ENCODE peak calls at places on chromosomes 7 and 10, in seven cellular contexts. One of them, this sample, is unnamed.

GRCh38 chr10:73799899-73800559 is 11.4 kb downstream of the NDST2 start:
- DNase-seq in IMR-90: no peak
- DNase-seq in A549: no peak
- DNase-seq in K562: no peak
- DNase-seq in GM12878: no peak
- DNase-seq in H1: no peak
- DNase-seq in HepG2: no peak
- DNase-seq in this sample: no peak

GRCh38 chr7:155715406-155715805 is 70.9 kb downstream of the RBM33 start:
- DNase-seq in IMR-90: no peak
- DNase-seq in A549: no peak
- DNase-seq in K562: no peak
- DNase-seq in GM12878: no peak
- DNase-seq in H1: no peak
- DNase-seq in HepG2: no peak
- DNase-seq in this sample: no peak

GRCh38 chr7:4001742-4002141 is 680.4 kb upstream of the FOXK1 start:
- DNase-seq in IMR-90: no peak
- DNase-seq in A549: no peak
- DNase-seq in K562: no peak
- DNase-seq in GM12878: no peak
- DNase-seq in H1: no peak
- DNase-seq in HepG2: no peak
- DNase-seq in this sample: no peak

GRCh38 chr10:47092822-47093221 is 181.6 kb downstream of the PTPN20 start:
- DNase-seq in IMR-90: no peak
- DNase-seq in A549: no peak
- DNase-seq in K562: no peak
- DNase-seq in GM12878: no peak
- DNase-seq in H1: no peak
- DNase-seq in HepG2: no peak
- DNase-seq in this sample: no peak

GRCh38 chr7:132489776-132490237 is 86.5 kb downstream of the PLXNA4 start:
- DNase-seq in IMR-90: no peak
- DNase-seq in A549: no peak
- DNase-seq in K562: peak; percentile 63
- DNase-seq in GM12878: no peak
- DNase-seq in H1: no peak
- DNase-seq in HepG2: no peak
- DNase-seq in this sample: no peak

GRCh38 chr7:8762803-8763202 is 329.4 kb downstream of the NXPH1 start:
- DNase-seq in IMR-90: no peak
- DNase-seq in A549: no peak
- DNase-seq in K562: peak; percentile 37
- DNase-seq in GM12878: no peak
- DNase-seq in H1: no peak
- DNase-seq in HepG2: no peak
- DNase-seq in this sample: no peak

GRCh38 chr10:117736655-117737054 is 194.1 kb downstream of the EMX2 start:
- DNase-seq in IMR-90: no peak
- DNase-seq in A549: peak; percentile 22
- DNase-seq in K562: no peak
- DNase-seq in GM12878: no peak
- DNase-seq in H1: no peak
- DNase-seq in HepG2: peak; percentile 4
- DNase-seq in this sample: no peak

GRCh38 chr10:13302821-13303555 is 3.1 kb upstream of the PHYH start:
- DNase-seq in IMR-90: no peak
- DNase-seq in A549: no peak
- DNase-seq in K562: no peak
- DNase-seq in GM12878: no peak
- DNase-seq in H1: no peak
- DNase-seq in HepG2: no peak
- DNase-seq in this sample: no peak

GRCh38 chr7:47371733-47372368 is 210.1 kb downstream of the TNS3 start:
- DNase-seq in IMR-90: peak; percentile 65
- DNase-seq in A549: peak; percentile 37
- DNase-seq in K562: peak; percentile 50
- DNase-seq in GM12878: no peak
- DNase-seq in H1: no peak
- DNase-seq in HepG2: no peak
- DNase-seq in this sample: peak; percentile 83

GRCh38 chr7:6252310-6252709 is 20.1 kb downstream of the CYTH3 start:
- DNase-seq in IMR-90: peak; percentile 48
- DNase-seq in A549: no peak
- DNase-seq in K562: no peak
- DNase-seq in GM12878: no peak
- DNase-seq in H1: no peak
- DNase-seq in HepG2: no peak
- DNase-seq in this sample: no peak

GRCh38 chr7:5769571-5769970 is 11.9 kb downstream of the RNF216 start:
- DNase-seq in IMR-90: no peak
- DNase-seq in A549: no peak
- DNase-seq in K562: no peak
- DNase-seq in GM12878: no peak
- DNase-seq in H1: no peak
- DNase-seq in HepG2: no peak
- DNase-seq in this sample: no peak

GRCh38 chr7:116674508-116675173 is 2.6 kb downstream of the MET start:
- DNase-seq in IMR-90: peak; percentile 40
- DNase-seq in A549: peak; percentile 36
- DNase-seq in K562: no peak
- DNase-seq in GM12878: no peak
- DNase-seq in H1: no peak
- DNase-seq in HepG2: no peak
- DNase-seq in this sample: no peak

GRCh38 chr10:119477444-119477843 is 65.1 kb downstream of the RGS10 start:
- DNase-seq in IMR-90: no peak
- DNase-seq in A549: no peak
- DNase-seq in K562: no peak
- DNase-seq in GM12878: peak; percentile 47
- DNase-seq in H1: no peak
- DNase-seq in HepG2: no peak
- DNase-seq in this sample: no peak

GRCh38 chr10:6140141-6140841 is 51.5 kb downstream of the RBM17 start:
- DNase-seq in IMR-90: no peak
- DNase-seq in A549: no peak
- DNase-seq in K562: no peak
- DNase-seq in GM12878: no peak
- DNase-seq in H1: no peak
- DNase-seq in HepG2: no peak
- DNase-seq in this sample: peak; percentile 31
- TF ChIP-seq RAD21 in IMR-90: no peak
- TF ChIP-seq RAD21 in A549: no peak
- TF ChIP-seq RAD21 in K562: no peak
- TF ChIP-seq RAD21 in GM12878: no peak
- TF ChIP-seq RAD21 in H1: no peak
- TF ChIP-seq RAD21 in HepG2: no peak
- TF ChIP-seq RAD21 in this sample: no peak

GRCh38 chr10:84156009-84156408 is 16.7 kb downstream of the GHITM start:
- DNase-seq in IMR-90: no peak
- DNase-seq in A549: no peak
- DNase-seq in K562: no peak
- DNase-seq in GM12878: no peak
- DNase-seq in H1: no peak
- DNase-seq in HepG2: no peak
- DNase-seq in this sample: no peak

GRCh38 chr10:84155521-84155920 is 16.2 kb downstream of the GHITM start:
- DNase-seq in IMR-90: no peak
- DNase-seq in A549: no peak
- DNase-seq in K562: no peak
- DNase-seq in GM12878: no peak
- DNase-seq in H1: no peak
- DNase-seq in HepG2: no peak
- DNase-seq in this sample: no peak

GRCh38 chr10:84158549-84158948 is 15.1 kb upstream of the GPR15LG start:
- DNase-seq in IMR-90: no peak
- DNase-seq in A549: no peak
- DNase-seq in K562: no peak
- DNase-seq in GM12878: no peak
- DNase-seq in H1: no peak
- DNase-seq in HepG2: no peak
- DNase-seq in this sample: no peak

GRCh38 chr10:84158061-84158460 is 15.5 kb upstream of the GPR15LG start:
- DNase-seq in IMR-90: no peak
- DNase-seq in A549: no peak
- DNase-seq in K562: no peak
- DNase-seq in GM12878: no peak
- DNase-seq in H1: no peak
- DNase-seq in HepG2: no peak
- DNase-seq in this sample: no peak

DNA sequence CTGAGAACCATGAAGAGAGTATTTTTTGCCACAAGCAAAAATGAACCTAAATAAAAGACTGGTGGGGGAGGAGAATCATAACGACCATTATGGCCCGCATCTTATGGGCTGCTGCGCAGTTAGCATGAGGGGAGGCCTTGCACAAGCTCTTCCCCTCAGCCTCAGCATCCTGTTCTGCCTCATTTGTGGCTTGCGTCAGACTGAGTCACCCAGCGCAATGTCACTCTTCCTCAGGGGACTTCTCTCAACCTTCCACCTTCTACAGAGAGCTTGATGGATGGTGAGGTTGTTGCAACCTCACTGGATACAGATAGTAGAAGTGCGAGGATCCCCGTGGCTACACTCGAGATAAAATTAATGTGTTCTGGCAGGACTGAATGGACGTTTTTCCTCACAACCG is 16.8 kb upstream of the GPR15LG start:
- DNase-seq in IMR-90: peak; percentile 10
- DNase-seq in A549: no peak
- DNase-seq in K562: peak; percentile 21
- DNase-seq in GM12878: no peak
- DNase-seq in H1: no peak
- DNase-seq in HepG2: no peak
- DNase-seq in this sample: no peak
- TF ChIP-seq RAD21 in IMR-90: no peak
- TF ChIP-seq RAD21 in A549: no peak
- TF ChIP-seq RAD21 in K562: no peak
- TF ChIP-seq RAD21 in GM12878: no peak
- TF ChIP-seq RAD21 in H1: no peak
- TF ChIP-seq RAD21 in HepG2: no peak
- TF ChIP-seq RAD21 in this sample: no peak

DNA sequence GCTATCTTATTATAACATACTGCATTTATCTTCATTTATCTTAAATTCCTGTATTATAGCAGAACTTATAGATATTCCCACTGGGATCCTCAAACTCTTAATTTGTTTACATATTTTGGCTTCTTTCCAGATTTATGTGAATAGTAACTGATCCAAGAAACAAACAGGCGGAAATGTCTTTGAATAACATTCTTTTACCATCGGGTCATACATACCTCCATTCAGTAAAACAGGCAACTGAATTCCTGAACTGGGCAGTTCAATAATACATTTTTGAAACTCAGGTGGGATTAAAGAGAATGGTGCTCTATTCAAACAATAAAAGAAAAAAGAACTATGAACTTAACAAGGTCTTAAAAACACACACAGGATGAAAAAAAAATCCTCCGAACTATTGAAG is 337.4 kb downstream of the CRPPA start:
- DNase-seq in IMR-90: peak; percentile 9
- DNase-seq in A549: peak; percentile 31
- DNase-seq in K562: no peak
- DNase-seq in GM12878: no peak
- DNase-seq in H1: no peak
- DNase-seq in HepG2: no peak
- DNase-seq in this sample: no peak
- TF ChIP-seq RAD21 in IMR-90: no peak
- TF ChIP-seq RAD21 in A549: no peak
- TF ChIP-seq RAD21 in K562: no peak
- TF ChIP-seq RAD21 in GM12878: no peak
- TF ChIP-seq RAD21 in H1: no peak
- TF ChIP-seq RAD21 in HepG2: no peak
- TF ChIP-seq RAD21 in this sample: no peak

DNA sequence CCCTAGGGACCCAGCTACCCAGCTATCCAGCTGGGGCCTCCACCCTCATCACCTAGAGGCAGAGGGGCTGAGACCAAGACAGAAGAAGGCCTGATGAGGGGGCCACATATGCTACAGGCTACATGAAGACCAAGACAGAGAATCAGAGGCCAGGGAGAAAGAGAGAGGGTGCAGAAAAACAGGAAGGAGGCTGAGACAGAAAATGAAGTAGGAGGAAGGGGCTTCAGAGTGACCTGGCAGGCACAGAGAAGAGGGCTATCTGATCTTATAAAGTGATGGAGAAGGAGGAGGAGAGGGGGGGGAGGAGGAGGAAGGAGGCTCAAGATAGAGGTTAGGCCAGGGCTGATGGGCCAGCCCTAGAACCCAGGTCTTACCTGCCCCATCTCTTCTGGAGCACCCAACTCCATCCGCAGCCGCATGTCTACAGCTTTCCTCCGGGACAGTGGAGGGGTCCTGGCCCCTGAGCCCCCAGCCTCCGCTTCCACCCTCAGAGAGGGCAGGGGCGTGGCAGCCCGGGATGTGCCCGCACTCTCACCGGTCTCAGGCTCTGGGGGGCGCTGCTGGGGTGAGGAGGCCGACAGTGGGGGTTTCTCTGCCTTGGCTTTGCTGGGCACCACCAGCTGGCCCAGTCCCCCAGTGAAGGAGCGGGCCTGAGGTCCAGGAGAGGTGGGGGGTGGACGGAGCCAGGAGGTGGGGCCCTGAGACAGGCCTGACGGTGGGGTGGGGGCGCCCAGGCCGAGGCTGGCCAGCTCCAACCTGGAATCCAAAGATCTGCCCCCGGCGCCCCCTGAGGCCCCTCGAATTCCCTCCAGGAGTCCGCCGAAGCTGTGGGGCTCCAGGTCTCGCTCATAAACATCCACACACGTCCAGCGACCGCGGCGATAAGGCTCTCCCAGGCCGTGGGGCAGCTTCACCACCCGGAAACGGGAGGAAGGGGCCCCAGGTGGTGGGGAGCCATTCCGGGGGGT is 1.8 kb downstream of the TSC22D4 start:
- DNase-seq in IMR-90: no peak
- DNase-seq in A549: no peak
- DNase-seq in K562: peak; percentile 65
- DNase-seq in GM12878: no peak
- DNase-seq in H1: peak; percentile 80
- DNase-seq in HepG2: no peak
- DNase-seq in this sample: peak; percentile 61
- TF ChIP-seq RAD21 in IMR-90: peak; percentile 25
- TF ChIP-seq RAD21 in A549: no peak
- TF ChIP-seq RAD21 in K562: no peak
- TF ChIP-seq RAD21 in GM12878: peak; percentile 39
- TF ChIP-seq RAD21 in H1: peak; percentile 42
- TF ChIP-seq RAD21 in HepG2: no peak
- TF ChIP-seq RAD21 in this sample: no peak

GRCh38 chr10:3959370-3960266 is 174.6 kb upstream of the KLF6 start:
- DNase-seq in IMR-90: no peak
- DNase-seq in A549: no peak
- DNase-seq in K562: no peak
- DNase-seq in GM12878: no peak
- DNase-seq in H1: no peak
- DNase-seq in HepG2: no peak
- DNase-seq in this sample: no peak
- TF ChIP-seq RAD21 in IMR-90: no peak
- TF ChIP-seq RAD21 in A549: no peak
- TF ChIP-seq RAD21 in K562: no peak
- TF ChIP-seq RAD21 in GM12878: no peak
- TF ChIP-seq RAD21 in H1: no peak
- TF ChIP-seq RAD21 in HepG2: no peak
- TF ChIP-seq RAD21 in this sample: no peak

GRCh38 chr7:42174391-42174848 is 62.6 kb downstream of the GLI3 start:
- DNase-seq in IMR-90: peak; percentile 23
- DNase-seq in A549: no peak
- DNase-seq in K562: no peak
- DNase-seq in GM12878: no peak
- DNase-seq in H1: no peak
- DNase-seq in HepG2: no peak
- DNase-seq in this sample: no peak
- TF ChIP-seq RAD21 in IMR-90: no peak
- TF ChIP-seq RAD21 in A549: no peak
- TF ChIP-seq RAD21 in K562: no peak
- TF ChIP-seq RAD21 in GM12878: no peak
- TF ChIP-seq RAD21 in H1: no peak
- TF ChIP-seq RAD21 in HepG2: no peak
- TF ChIP-seq RAD21 in this sample: no peak

This sample was measured in SK-N-SH.